ENCODE peak calls at places on chromosomes 4 and X, in six cellular contexts. S, G, Q, V, P and W are unnamed samples.

GRCh38 chr4:46508216-46508615 is 118.3 kb upstream of the GABRA2 start:
- DNase-seq in G (no peak), Q (peak; percentile 34), V (no peak), S (no peak), P (no peak), W (no peak)

GRCh38 chrX:109622270-109622669 is 2.7 kb downstream of the KCNE5 start:
- DNase-seq in Q (no peak), P (no peak), V (no peak), S (no peak), G (no peak), W (no peak)

GRCh38 chrX:72041901-72042859 is 89.5 kb downstream of the RTL5 start:
- DNase-seq in P (no peak), S (no peak), V (no peak), G (no peak), Q (peak; percentile 17), W (no peak)

GRCh38 chr4:7784131-7784870 is 155.4 kb downstream of the AFAP1 start:
- DNase-seq in Q (no peak), G (no peak), V (no peak), P (no peak), S (no peak), W (no peak)

GRCh38 chr4:141425124-141425523 is 204.4 kb downstream of the ZNF330 start:
- DNase-seq in P (no peak), Q (peak; percentile 80), G (peak; percentile 50), V (no peak), S (no peak), W (no peak)

GRCh38 chr4:55340246-55340645 is 5.8 kb upstream of the SRD5A3 start:
- DNase-seq in Q (no peak), G (no peak), V (no peak), S (no peak), P (no peak), W (no peak)

GRCh38 chr4:14254252-14254651 is 626.7 kb upstream of the BOD1L1 start:
- DNase-seq in P (no peak), V (peak; percentile 39), G (peak; percentile 38), Q (peak; percentile 24), S (no peak), W (peak; percentile 30)

GRCh38 chr4:124409044-124409443 is 303.5 kb downstream of the ANKRD50 start:
- DNase-seq in P (no peak), S (no peak), Q (peak; percentile 47), G (peak; percentile 19), V (no peak), W (no peak)

GRCh38 chr4:145375416-145375815 is 106.2 kb upstream of the SMAD1 start:
- DNase-seq in G (no peak), Q (no peak), V (no peak), S (no peak), P (no peak), W (no peak)